ENCODE peak calls at places on chromosomes 11 and 22, in four cellular contexts. P, H, B and I are unnamed samples. For H3K9me3, the result is how much of the 10 kb centered on the place peaks cover.

GRCh38 chr22:42993651-42994275 is 21.2 kb downstream of the PACSIN2 start:
- DNase-seq in P (peak), H (no peak), B (no peak), I (peak)

GRCh38 chr22:27919943-27920755 is 1.1 kb upstream of the PITPNB start:
- DNase-seq in P (peak), H (no peak), B (no peak), I (peak)

GRCh38 chr22:25700996-25701815 is 40.8 kb upstream of the MYO18B start:
- DNase-seq in P (peak), H (peak), B (peak), I (no peak)

GRCh38 chr11:131137046-131137445 is 220.8 kb upstream of the SNX19 start:
- DNase-seq in P (peak), H (no peak), B (no peak), I (no peak)

GRCh38 chr11:86486261-86487030 is 111.8 kb downstream of the CCDC81 start:
- DNase-seq in P (no peak), H (no peak), B (no peak), I (no peak)

GRCh38 chr11:8917157-8917820 is 6.3 kb downstream of the AKIP1 start:
- DNase-seq in P (peak), H (no peak), B (no peak), I (peak)

GRCh38 chr22:22935546-22936157 is 48.0 kb downstream of the IGLL5 start:
- DNase-seq in P (no peak), H (no peak), B (no peak), I (peak)

GRCh38 chr11:44627911-44628729 is 62.7 kb downstream of the CD82 start:
- DNase-seq in P (peak), H (peak), B (peak), I (peak)

GRCh38 chr11:45983471-45983845 is 61.0 kb downstream of the LARGE2 start:
- DNase-seq in P (no peak), H (no peak), B (no peak), I (no peak)

GRCh38 chr11:72314600-72315386 is 70.8 kb upstream of the PHOX2A start:
- DNase-seq in P (no peak), H (no peak), B (no peak), I (no peak)

GRCh38 chr22:20807315-20807752 is 33.4 kb downstream of the SERPIND1 start:
- DNase-seq in P (peak), H (no peak), B (no peak), I (peak)

GRCh38 chr11:93268287-93269040 is 62.1 kb upstream of the DEUP1 start:
- DNase-seq in P (no peak), H (no peak), B (no peak), I (no peak)

GRCh38 chr11:118406599-118407166 is 5.3 kb downstream of the ATP5MG start:
- DNase-seq in P (peak), H (no peak), B (no peak), I (no peak)

GRCh38 chr11:128757235-128757711 is 63.4 kb downstream of the FLI1 start:
- DNase-seq in P (peak), H (peak), B (no peak), I (peak)

GRCh38 chr11:43856988-43857387 is 23.6 kb upstream of the ALKBH3 start:
- DNase-seq in P (no peak), H (no peak), B (no peak), I (no peak)

GRCh38 chr22:43393132-43393844 is 18.5 kb upstream of the MPPED1 start:
- DNase-seq in P (no peak), H (no peak), B (no peak), I (peak)

DNA sequence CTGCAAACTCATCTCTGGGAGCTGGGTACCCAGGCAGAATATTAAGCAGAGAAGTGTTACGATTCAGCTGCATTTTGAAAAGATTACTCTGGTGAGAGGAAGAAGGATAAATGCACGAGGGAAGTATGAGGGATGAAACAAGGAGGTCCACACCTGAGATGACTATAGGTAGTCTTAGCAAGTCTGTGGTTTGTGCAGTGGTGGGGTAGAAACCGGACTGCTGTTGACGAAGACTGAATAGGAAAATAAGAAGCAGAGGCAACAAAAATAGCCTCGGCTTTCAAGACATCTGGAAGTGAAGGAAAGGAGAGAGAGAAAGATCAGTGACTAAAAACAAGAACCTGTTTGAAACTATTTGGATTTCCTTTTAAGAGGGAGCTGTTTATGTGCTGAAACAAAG is 810.8 kb downstream of the OPCML start:
- DNase-seq in P (no peak), H (no peak), B (no peak), I (no peak)
- H3K9me3 ChIP-seq in P (under half), H (under half), B (under half), I (under half)

DNA sequence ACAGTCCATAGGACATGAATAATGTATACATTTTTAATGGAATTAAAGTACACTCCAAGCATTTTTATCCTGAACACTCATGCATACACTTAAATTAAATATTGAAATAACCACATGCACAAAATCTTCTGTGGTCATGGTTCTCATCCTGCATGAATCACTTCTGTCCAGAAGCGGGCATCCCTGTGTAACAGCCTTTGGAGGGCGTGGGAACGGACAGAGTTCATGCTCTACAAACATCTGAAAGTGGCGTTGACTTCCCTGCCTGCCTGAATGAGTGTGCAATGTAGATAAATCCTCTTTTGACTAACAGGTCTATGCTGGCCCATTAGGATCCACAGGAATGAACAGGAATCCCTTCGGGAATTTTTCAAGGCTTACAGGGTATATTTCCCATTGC is 780.2 kb downstream of the BRD1 start:
- DNase-seq in P (peak), H (no peak), B (no peak), I (no peak)
- H3K9me3 ChIP-seq in P (half or more), H (under half), B (under half), I (under half)

DNA sequence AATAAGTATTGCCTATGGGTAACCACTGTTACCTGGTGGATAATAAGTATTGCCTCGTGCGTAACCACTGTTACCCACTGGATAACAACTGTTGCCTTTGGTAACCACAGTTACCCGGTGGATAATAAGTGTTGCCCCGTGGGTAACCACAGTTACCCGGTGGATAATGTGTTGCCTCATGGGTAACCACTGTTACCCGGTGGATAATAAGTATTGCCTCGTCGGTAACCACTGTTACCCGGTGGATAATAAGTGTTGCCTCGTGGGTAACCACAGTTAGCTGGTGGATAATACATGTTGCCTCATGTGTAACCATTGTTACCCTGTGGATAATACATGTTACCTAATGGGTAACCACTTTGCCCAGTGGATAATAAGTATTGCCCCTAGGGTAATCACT is 9.8 kb upstream of the NXPE4 start:
- DNase-seq in P (no peak), H (no peak), B (no peak), I (no peak)
- H3K9me3 ChIP-seq in P (under half), H (under half), B (under half), I (under half)

DNA sequence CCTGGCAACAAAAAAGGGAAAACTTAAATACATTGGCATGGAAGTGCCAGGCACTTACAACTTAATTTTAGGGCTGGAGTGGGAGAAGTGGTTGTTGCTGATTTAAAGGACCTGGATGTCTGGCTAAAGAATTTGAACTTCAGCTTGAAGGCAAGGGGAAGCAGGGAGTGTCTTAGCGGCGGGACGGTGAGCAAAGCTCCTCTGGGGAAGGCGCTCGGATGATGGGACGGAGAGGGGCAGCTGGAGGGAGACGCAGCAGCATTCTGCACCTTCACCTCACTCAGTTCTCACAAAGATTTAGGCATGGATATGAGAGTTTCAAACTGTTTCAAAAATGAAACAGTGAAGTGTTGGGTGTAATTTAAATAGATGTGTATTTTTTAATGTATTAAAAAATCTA is 967.1 kb downstream of the BRD1 start:
- DNase-seq in P (no peak), H (no peak), B (no peak), I (no peak)
- H3K9me3 ChIP-seq in P (half or more), H (under half), B (under half), I (under half)